ENCODE peak calls at places on chromosome 17, in four cellular contexts. V is mesenchymal stem cell, B is left lung, P is GM23248. I is an unnamed sample.

GRCh38 chr17:9936075-9936474 is 31.0 kb upstream of the RCVRN start:
- DNase-seq in B (no peak), V (no peak), P (no peak), I (no peak)

GRCh38 chr17:2025220-2025621 is at the start of gene RTN4RL1:
- DNase-seq in B (peak; percentile 90), P (peak; percentile 62), V (peak; percentile 47), I (peak; percentile 67)

GRCh38 chr17:69669441-69670178 is 255.1 kb downstream of the MAP2K6 start:
- DNase-seq in B (no peak), P (no peak), V (no peak), I (no peak)

GRCh38 chr17:1229354-1229890 is 40.8 kb upstream of the BHLHA9 start:
- DNase-seq in B (peak; percentile 96), V (peak; percentile 22), P (peak; percentile 69), I (peak; percentile 71)

GRCh38 chr17:77602062-77602746 is 356.3 kb upstream of the TNRC6C start:
- DNase-seq in P (peak; percentile 83), B (no peak), V (peak; percentile 27), I (no peak)

GRCh38 chr17:77869665-77870132 is 88.8 kb upstream of the TNRC6C start:
- DNase-seq in B (peak; percentile 77), V (no peak), P (no peak), I (no peak)

GRCh38 chr17:50953831-50954601 is 87.9 kb upstream of the TOB1 start:
- DNase-seq in B (peak; percentile 69), V (peak; percentile 89), P (peak; percentile 34), I (peak; percentile 66)

GRCh38 chr17:13931752-13932477 is 137.4 kb upstream of the COX10 start:
- DNase-seq in B (peak; percentile 81), V (peak; percentile 7), P (peak; percentile 93), I (no peak)

GRCh38 chr17:78765821-78766220 is 16.3 kb downstream of the CYTH1 start:
- DNase-seq in V (no peak), P (no peak), B (no peak), I (no peak)

GRCh38 chr17:39144414-39144813 is 7.0 kb downstream of the PLXDC1 start:
- DNase-seq in B (peak; percentile 81), V (peak; percentile 48), P (peak; percentile 91), I (no peak)

GRCh38 chr17:17324616-17325015 is 21.4 kb downstream of the NT5M start:
- DNase-seq in B (no peak), P (no peak), V (no peak), I (no peak)

GRCh38 chr17:47225436-47225858 is 16.3 kb downstream of the MYL4 start:
- DNase-seq in B (no peak), P (peak; percentile 95), V (peak; percentile 91), I (no peak)

GRCh38 chr17:82668631-82669099 is 20.4 kb upstream of the WDR45B start:
- DNase-seq in V (peak; percentile 78), P (peak; percentile 90), B (peak; percentile 88), I (peak; percentile 71)

GRCh38 chr17:80498242-80498919 is 22.0 kb upstream of the NPTX1 start:
- DNase-seq in B (peak; percentile 64), P (peak; percentile 82), V (no peak), I (no peak)

GRCh38 chr17:75241996-75242460 is 19.4 kb downstream of the GGA3 start:
- DNase-seq in P (peak; percentile 84), V (no peak), B (no peak), I (no peak)

GRCh38 chr17:42832934-42833770 is at the start of gene PSME3:
- DNase-seq in V (peak; percentile 93), B (peak; percentile 99), P (peak; percentile 97), I (peak; percentile 92)

GRCh38 chr17:39926588-39927100 is 757 bp downstream of the ORMDL3 start:
- DNase-seq in B (no peak), V (peak; percentile 48), P (peak; percentile 61), I (peak; percentile 50)

GRCh38 chr17:72486806-72487205 is 366.0 kb downstream of the SOX9 start:
- DNase-seq in V (no peak), B (no peak), P (no peak), I (no peak)

GRCh38 chr17:47718634-47719405 is 14.2 kb upstream of the TBX21 start:
- DNase-seq in V (no peak), P (no peak), B (no peak), I (no peak)

GRCh38 chr17:75326587-75326955 is 37.3 kb upstream of the SLC25A19 start:
- DNase-seq in B (no peak), P (no peak), V (no peak), I (no peak)

GRCh38 chr17:63191610-63192009 is 225.6 kb downstream of the TANC2 start:
- DNase-seq in B (peak; percentile 68), V (no peak), P (no peak), I (no peak)

GRCh38 chr17:67818110-67819002 is 6.9 kb upstream of the BPTF start:
- DNase-seq in V (no peak), P (no peak), B (no peak), I (no peak)

GRCh38 chr17:76515291-76515949 is 14.2 kb upstream of the RHBDF2 start:
- DNase-seq in B (no peak), P (peak; percentile 99), V (peak; percentile 74), I (no peak)

GRCh38 chr17:40540448-40540847 is 24.8 kb downstream of the CCR7 start:
- DNase-seq in V (no peak), P (no peak), B (no peak), I (no peak)

GRCh38 chr17:76995352-76996105 is 127.3 kb downstream of the MGAT5B start:
- DNase-seq in P (no peak), B (no peak), V (no peak), I (peak; percentile 16)

GRCh38 chr17:49390548-49391324 is 23.9 kb downstream of the PHB1 start:
- DNase-seq in V (peak; percentile 9), P (no peak), B (no peak), I (no peak)

GRCh38 chr17:81609541-81610353 is 27.2 kb downstream of the NPLOC4 start:
- DNase-seq in V (no peak), B (no peak), P (no peak), I (no peak)

GRCh38 chr17:77478281-77478680 is 337.5 kb downstream of the SEC14L1 start:
- DNase-seq in P (no peak), V (no peak), B (peak; percentile 38), I (no peak)

GRCh38 chr17:1591474-1592090 is 29.0 kb upstream of the PITPNA start:
- DNase-seq in V (no peak), P (no peak), B (no peak), I (no peak)

GRCh38 chr17:1203111-1203966 is 23.6 kb upstream of the ABR start:
- DNase-seq in V (peak; percentile 82), P (peak; percentile 92), B (peak; percentile 94), I (peak; percentile 60)

GRCh38 chr17:68868708-68869107 is 86.5 kb downstream of the ABCA8 start:
- DNase-seq in V (peak; percentile 9), P (no peak), B (no peak), I (no peak)

GRCh38 chr17:50479522-50480141 is 972 bp downstream of the RSAD1 start:
- DNase-seq in B (peak; percentile 89), P (peak; percentile 93), V (peak; percentile 90), I (peak; percentile 97)

GRCh38 chr17:28509784-28510183 is 3.6 kb downstream of the FOXN1 start:
- DNase-seq in B (no peak), V (no peak), P (peak; percentile 35), I (no peak)

GRCh38 chr17:77425791-77426641 is 285.2 kb downstream of the SEC14L1 start:
- DNase-seq in V (peak; percentile 96), B (no peak), P (peak; percentile 83), I (no peak)

GRCh38 chr17:223723-224471 is 42.4 kb upstream of the DOC2B start:
- DNase-seq in P (no peak), V (no peak), B (no peak), I (no peak)

GRCh38 chr17:66538776-66539175 is 236.4 kb downstream of the PRKCA start:
- DNase-seq in V (no peak), B (no peak), P (no peak), I (no peak)

GRCh38 chr17:66542183-66542966 is 240.0 kb downstream of the PRKCA start:
- DNase-seq in P (peak; percentile 51), V (peak; percentile 78), B (no peak), I (no peak)

GRCh38 chr17:66537518-66537917 is 235.1 kb downstream of the PRKCA start:
- DNase-seq in P (no peak), B (no peak), V (no peak), I (no peak)

GRCh38 chr17:66541461-66542182 is 239.2 kb downstream of the PRKCA start:
- DNase-seq in B (no peak), V (peak; percentile 37), P (no peak), I (no peak)

DNA sequence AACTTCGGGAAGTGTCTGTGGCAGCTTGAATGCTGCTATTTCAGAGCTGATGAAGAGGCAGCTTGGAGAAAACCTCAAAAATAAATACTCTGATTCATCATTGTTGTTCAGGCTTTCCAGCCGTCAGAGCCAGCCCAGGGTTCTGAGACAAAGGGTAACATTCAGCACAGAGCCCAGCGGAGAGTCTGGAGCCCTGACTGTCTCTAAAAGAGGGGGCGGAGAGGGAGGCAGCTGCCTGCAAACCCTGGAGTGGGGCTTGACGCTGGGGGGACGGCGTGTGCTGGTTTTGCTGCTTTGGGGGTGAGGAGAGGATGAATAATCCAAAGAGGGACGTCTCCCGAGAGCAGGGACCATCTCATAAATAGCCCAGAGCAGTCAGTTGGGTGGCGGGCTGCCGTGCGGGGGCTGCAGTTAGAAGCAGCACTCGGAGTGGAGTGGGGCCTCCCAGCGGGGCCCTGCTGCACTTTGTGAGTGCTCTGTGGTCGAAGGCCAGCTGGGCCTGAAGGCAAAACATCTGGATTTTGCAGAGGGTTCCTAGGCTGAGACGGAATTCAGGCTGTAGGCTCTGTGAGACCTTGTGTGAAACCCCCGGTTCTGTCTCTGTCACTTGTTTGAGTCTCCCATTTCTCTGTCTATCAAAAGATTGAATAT is 237.8 kb downstream of the PRKCA start:
- DNase-seq in P (peak; percentile 95), V (peak; percentile 95), B (no peak), I (no peak)
- H3K4me3 ChIP-seq in P (peak overlapping the region; percentile 58), V (peak overlapping the region; percentile 52), B (no peak overlapping the region), I (no peak overlapping the region)

GRCh38 chr17:27076814-27077213 is 217.1 kb upstream of the WSB1 start:
- DNase-seq in P (peak; percentile 1), V (no peak), B (no peak), I (no peak)

GRCh38 chr17:27070836-27071235 is 223.1 kb upstream of the WSB1 start:
- DNase-seq in P (no peak), B (no peak), V (no peak), I (no peak)

GRCh38 chr17:27078296-27078695 is 215.6 kb upstream of the WSB1 start:
- DNase-seq in P (no peak), B (no peak), V (no peak), I (no peak)

GRCh38 chr17:27069842-27070508 is 223.9 kb upstream of the WSB1 start:
- DNase-seq in V (no peak), P (no peak), B (no peak), I (no peak)

DNA sequence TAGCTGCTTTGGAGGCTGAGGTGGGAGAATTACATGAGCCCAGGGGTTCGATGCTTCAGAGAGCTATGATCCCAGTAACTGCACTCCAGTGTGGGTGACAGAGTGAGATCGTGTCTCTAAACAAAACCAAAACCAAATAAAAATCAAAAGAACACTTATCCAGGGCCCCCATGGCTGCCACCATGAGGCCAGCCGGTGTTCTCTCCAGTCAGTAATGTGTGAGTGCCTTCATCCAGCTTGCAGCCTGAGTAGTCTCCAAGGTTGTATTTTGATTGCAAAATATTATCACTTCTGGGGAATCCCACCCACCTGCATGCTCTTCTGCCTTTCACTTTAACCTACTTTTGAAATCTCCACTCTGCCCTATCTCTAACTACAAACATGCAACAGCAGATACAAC is 221.0 kb upstream of the WSB1 start:
- DNase-seq in P (no peak), V (no peak), B (no peak), I (no peak)
- H3K9me3 ChIP-seq in P (no peaks in the 10 kb centered on the region), V (no peaks in the 10 kb centered on the region), B (peaks cover 4% of the 10 kb centered on the region), I (no peaks in the 10 kb centered on the region)

GRCh38 chr17:7294614-7295153 is at the start of gene YBX2:
- DNase-seq in P (peak; percentile 52), B (peak; percentile 88), V (peak; percentile 12), I (peak; percentile 95)
- H3K4me3 ChIP-seq in P (peak within 1 kb of the TSS; percentile 28), B (peak within 1 kb of the TSS; percentile 23), V (no peak within 1 kb of the TSS), I (peak within 1 kb of the TSS; percentile 49)

GRCh38 chr17:22142091-22142490 is 449.8 kb downstream of the KCNJ18 start:
- DNase-seq in V (no peak), B (no peak), P (no peak), I (no peak)
- H3K9me3 ChIP-seq in V (peaks cover 22% of the 10 kb centered on the region), B (peaks cover 12% of the 10 kb centered on the region), P (no peaks in the 10 kb centered on the region), I (no peaks in the 10 kb centered on the region)

I was measured in Caco-2.